ENCODE peak calls at places on chromosomes 1 and 21, in seven cellular contexts. One of them, this sample, is unnamed.
A peak's percentile ranks its signal among the peaks of the same experiment; 100 is the strongest.

GRCh38 chr1:167500283-167500860 is 18.0 kb downstream of the CD247 start:
- DNase-seq in COR-L47: no peak
- DNase-seq in epithelial cell of proximal tubule: no peak
- DNase-seq in stimulated activated CD8-positive, alpha-beta memory T cell treated with anti-CD3 and anti-CD28 coated beads, Interleukin-4, amount 100 ng/mL, for 1 hour: no peak
- DNase-seq in NCI-H1105 treated with DMSO at 0.1 percent for 48 hours: no peak
- DNase-seq in GM12892: no peak
- DNase-seq in psoas muscle: no peak
- DNase-seq in this sample: no peak

GRCh38 chr1:18305182-18305795 is 175.4 kb upstream of the KLHDC7A start:
- DNase-seq in GM12892: no peak
- DNase-seq in stimulated activated CD8-positive, alpha-beta memory T cell treated with anti-CD3 and anti-CD28 coated beads, Interleukin-4, amount 100 ng/mL, for 1 hour: no peak
- DNase-seq in epithelial cell of proximal tubule: no peak
- DNase-seq in NCI-H1105 treated with DMSO at 0.1 percent for 48 hours: no peak
- DNase-seq in COR-L47: no peak
- DNase-seq in psoas muscle: no peak
- DNase-seq in this sample: no peak

GRCh38 chr1:67355745-67356424 is 48.2 kb downstream of the IL12RB2 start:
- DNase-seq in GM12892: no peak
- DNase-seq in stimulated activated CD8-positive, alpha-beta memory T cell treated with anti-CD3 and anti-CD28 coated beads, Interleukin-4, amount 100 ng/mL, for 1 hour: no peak
- DNase-seq in psoas muscle: no peak
- DNase-seq in COR-L47: no peak
- DNase-seq in epithelial cell of proximal tubule: no peak
- DNase-seq in NCI-H1105 treated with DMSO at 0.1 percent for 48 hours: no peak
- DNase-seq in this sample: no peak

GRCh38 chr21:33308586-33309490 is 15.9 kb upstream of the IFNAR1 start:
- DNase-seq in stimulated activated CD8-positive, alpha-beta memory T cell treated with anti-CD3 and anti-CD28 coated beads, Interleukin-4, amount 100 ng/mL, for 1 hour: no peak
- DNase-seq in psoas muscle: no peak
- DNase-seq in COR-L47: peak; percentile 75
- DNase-seq in GM12892: no peak
- DNase-seq in NCI-H1105 treated with DMSO at 0.1 percent for 48 hours: peak; percentile 93
- DNase-seq in epithelial cell of proximal tubule: no peak
- DNase-seq in this sample: peak; percentile 94

GRCh38 chr1:234214129-234214910 is 158.9 kb upstream of the COA6 start:
- DNase-seq in epithelial cell of proximal tubule: no peak
- DNase-seq in psoas muscle: peak; percentile 63
- DNase-seq in GM12892: no peak
- DNase-seq in stimulated activated CD8-positive, alpha-beta memory T cell treated with anti-CD3 and anti-CD28 coated beads, Interleukin-4, amount 100 ng/mL, for 1 hour: no peak
- DNase-seq in COR-L47: peak; percentile 17
- DNase-seq in NCI-H1105 treated with DMSO at 0.1 percent for 48 hours: peak; percentile 16
- DNase-seq in this sample: no peak

GRCh38 chr1:10777749-10778574 is 18.5 kb downstream of the CASZ1 start:
- DNase-seq in NCI-H1105 treated with DMSO at 0.1 percent for 48 hours: no peak
- DNase-seq in stimulated activated CD8-positive, alpha-beta memory T cell treated with anti-CD3 and anti-CD28 coated beads, Interleukin-4, amount 100 ng/mL, for 1 hour: no peak
- DNase-seq in GM12892: no peak
- DNase-seq in epithelial cell of proximal tubule: no peak
- DNase-seq in psoas muscle: no peak
- DNase-seq in COR-L47: no peak
- DNase-seq in this sample: no peak

GRCh38 chr1:85179517-85179916 is 21.3 kb downstream of the SYDE2 start:
- DNase-seq in COR-L47: no peak
- DNase-seq in GM12892: no peak
- DNase-seq in stimulated activated CD8-positive, alpha-beta memory T cell treated with anti-CD3 and anti-CD28 coated beads, Interleukin-4, amount 100 ng/mL, for 1 hour: no peak
- DNase-seq in epithelial cell of proximal tubule: no peak
- DNase-seq in psoas muscle: no peak
- DNase-seq in NCI-H1105 treated with DMSO at 0.1 percent for 48 hours: no peak
- DNase-seq in this sample: no peak

GRCh38 chr1:177586429-177586828 is 383.4 kb downstream of the SEC16B start:
- DNase-seq in stimulated activated CD8-positive, alpha-beta memory T cell treated with anti-CD3 and anti-CD28 coated beads, Interleukin-4, amount 100 ng/mL, for 1 hour: no peak
- DNase-seq in psoas muscle: no peak
- DNase-seq in GM12892: no peak
- DNase-seq in NCI-H1105 treated with DMSO at 0.1 percent for 48 hours: no peak
- DNase-seq in epithelial cell of proximal tubule: peak; percentile 68
- DNase-seq in COR-L47: no peak
- DNase-seq in this sample: no peak

GRCh38 chr1:160767417-160768294 is 28.3 kb upstream of the LY9 start:
- DNase-seq in NCI-H1105 treated with DMSO at 0.1 percent for 48 hours: no peak
- DNase-seq in stimulated activated CD8-positive, alpha-beta memory T cell treated with anti-CD3 and anti-CD28 coated beads, Interleukin-4, amount 100 ng/mL, for 1 hour: no peak
- DNase-seq in COR-L47: no peak
- DNase-seq in epithelial cell of proximal tubule: no peak
- DNase-seq in psoas muscle: no peak
- DNase-seq in GM12892: no peak
- DNase-seq in this sample: no peak

GRCh38 chr1:51517361-51518032 is 1.6 kb downstream of the EPS15 start:
- DNase-seq in NCI-H1105 treated with DMSO at 0.1 percent for 48 hours: no peak
- DNase-seq in stimulated activated CD8-positive, alpha-beta memory T cell treated with anti-CD3 and anti-CD28 coated beads, Interleukin-4, amount 100 ng/mL, for 1 hour: no peak
- DNase-seq in GM12892: no peak
- DNase-seq in COR-L47: no peak
- DNase-seq in epithelial cell of proximal tubule: no peak
- DNase-seq in psoas muscle: no peak
- DNase-seq in this sample: no peak

GRCh38 chr1:8061210-8061609 is 35.1 kb upstream of the ERRFI1 start:
- DNase-seq in GM12892: no peak
- DNase-seq in NCI-H1105 treated with DMSO at 0.1 percent for 48 hours: no peak
- DNase-seq in COR-L47: no peak
- DNase-seq in epithelial cell of proximal tubule: peak; percentile 67
- DNase-seq in psoas muscle: no peak
- DNase-seq in stimulated activated CD8-positive, alpha-beta memory T cell treated with anti-CD3 and anti-CD28 coated beads, Interleukin-4, amount 100 ng/mL, for 1 hour: no peak
- DNase-seq in this sample: no peak

GRCh38 chr1:245856944-245857531 is 650.0 kb downstream of the SMYD3 start:
- DNase-seq in psoas muscle: no peak
- DNase-seq in epithelial cell of proximal tubule: no peak
- DNase-seq in GM12892: no peak
- DNase-seq in COR-L47: no peak
- DNase-seq in NCI-H1105 treated with DMSO at 0.1 percent for 48 hours: no peak
- DNase-seq in stimulated activated CD8-positive, alpha-beta memory T cell treated with anti-CD3 and anti-CD28 coated beads, Interleukin-4, amount 100 ng/mL, for 1 hour: no peak
- DNase-seq in this sample: no peak

GRCh38 chr1:64934115-64934880 is 32.1 kb downstream of the JAK1 start:
- DNase-seq in psoas muscle: peak; percentile 63
- DNase-seq in NCI-H1105 treated with DMSO at 0.1 percent for 48 hours: no peak
- DNase-seq in stimulated activated CD8-positive, alpha-beta memory T cell treated with anti-CD3 and anti-CD28 coated beads, Interleukin-4, amount 100 ng/mL, for 1 hour: no peak
- DNase-seq in COR-L47: no peak
- DNase-seq in GM12892: no peak
- DNase-seq in epithelial cell of proximal tubule: peak; percentile 61
- DNase-seq in this sample: no peak

GRCh38 chr1:12851779-12852178 is 3.3 kb upstream of the HNRNPCL1 start:
- DNase-seq in NCI-H1105 treated with DMSO at 0.1 percent for 48 hours: no peak
- DNase-seq in GM12892: no peak
- DNase-seq in COR-L47: no peak
- DNase-seq in epithelial cell of proximal tubule: peak; percentile 63
- DNase-seq in stimulated activated CD8-positive, alpha-beta memory T cell treated with anti-CD3 and anti-CD28 coated beads, Interleukin-4, amount 100 ng/mL, for 1 hour: no peak
- DNase-seq in psoas muscle: no peak
- DNase-seq in this sample: no peak

GRCh38 chr1:224433671-224434446 is 738 bp downstream of the WDR26 start:
- DNase-seq in GM12892: no peak
- DNase-seq in epithelial cell of proximal tubule: no peak
- DNase-seq in psoas muscle: peak; percentile 78
- DNase-seq in stimulated activated CD8-positive, alpha-beta memory T cell treated with anti-CD3 and anti-CD28 coated beads, Interleukin-4, amount 100 ng/mL, for 1 hour: no peak
- DNase-seq in NCI-H1105 treated with DMSO at 0.1 percent for 48 hours: no peak
- DNase-seq in COR-L47: no peak
- DNase-seq in this sample: no peak

GRCh38 chr1:15623435-15623834 is 6.2 kb downstream of the DDI2 start:
- DNase-seq in epithelial cell of proximal tubule: no peak
- DNase-seq in psoas muscle: no peak
- DNase-seq in COR-L47: no peak
- DNase-seq in GM12892: no peak
- DNase-seq in stimulated activated CD8-positive, alpha-beta memory T cell treated with anti-CD3 and anti-CD28 coated beads, Interleukin-4, amount 100 ng/mL, for 1 hour: no peak
- DNase-seq in NCI-H1105 treated with DMSO at 0.1 percent for 48 hours: no peak
- DNase-seq in this sample: no peak

GRCh38 chr1:221557024-221557423 is 184.9 kb downstream of the DUSP10 start:
- DNase-seq in epithelial cell of proximal tubule: no peak
- DNase-seq in stimulated activated CD8-positive, alpha-beta memory T cell treated with anti-CD3 and anti-CD28 coated beads, Interleukin-4, amount 100 ng/mL, for 1 hour: no peak
- DNase-seq in GM12892: no peak
- DNase-seq in NCI-H1105 treated with DMSO at 0.1 percent for 48 hours: no peak
- DNase-seq in psoas muscle: no peak
- DNase-seq in COR-L47: no peak
- DNase-seq in this sample: no peak

GRCh38 chr1:114113801-114114750 is 39.6 kb downstream of the SYT6 start:
- DNase-seq in stimulated activated CD8-positive, alpha-beta memory T cell treated with anti-CD3 and anti-CD28 coated beads, Interleukin-4, amount 100 ng/mL, for 1 hour: no peak
- DNase-seq in epithelial cell of proximal tubule: no peak
- DNase-seq in psoas muscle: no peak
- DNase-seq in NCI-H1105 treated with DMSO at 0.1 percent for 48 hours: no peak
- DNase-seq in COR-L47: no peak
- DNase-seq in GM12892: no peak
- DNase-seq in this sample: no peak

GRCh38 chr1:168243636-168244212 is 17.9 kb downstream of the SFT2D2 start:
- DNase-seq in NCI-H1105 treated with DMSO at 0.1 percent for 48 hours: no peak
- DNase-seq in stimulated activated CD8-positive, alpha-beta memory T cell treated with anti-CD3 and anti-CD28 coated beads, Interleukin-4, amount 100 ng/mL, for 1 hour: no peak
- DNase-seq in COR-L47: peak; percentile 6
- DNase-seq in GM12892: no peak
- DNase-seq in epithelial cell of proximal tubule: no peak
- DNase-seq in psoas muscle: no peak
- DNase-seq in this sample: no peak

GRCh38 chr21:16169810-16170209 is 440.0 kb downstream of the USP25 start:
- DNase-seq in NCI-H1105 treated with DMSO at 0.1 percent for 48 hours: no peak
- DNase-seq in GM12892: no peak
- DNase-seq in COR-L47: no peak
- DNase-seq in stimulated activated CD8-positive, alpha-beta memory T cell treated with anti-CD3 and anti-CD28 coated beads, Interleukin-4, amount 100 ng/mL, for 1 hour: no peak
- DNase-seq in psoas muscle: no peak
- DNase-seq in epithelial cell of proximal tubule: no peak
- DNase-seq in this sample: no peak

GRCh38 chr1:55682198-55682597 is 467.0 kb upstream of the USP24 start:
- DNase-seq in epithelial cell of proximal tubule: no peak
- DNase-seq in NCI-H1105 treated with DMSO at 0.1 percent for 48 hours: no peak
- DNase-seq in COR-L47: no peak
- DNase-seq in psoas muscle: no peak
- DNase-seq in GM12892: no peak
- DNase-seq in stimulated activated CD8-positive, alpha-beta memory T cell treated with anti-CD3 and anti-CD28 coated beads, Interleukin-4, amount 100 ng/mL, for 1 hour: no peak
- DNase-seq in this sample: no peak

GRCh38 chr1:5223266-5223665 is 568.9 kb downstream of the AJAP1 start:
- DNase-seq in stimulated activated CD8-positive, alpha-beta memory T cell treated with anti-CD3 and anti-CD28 coated beads, Interleukin-4, amount 100 ng/mL, for 1 hour: no peak
- DNase-seq in NCI-H1105 treated with DMSO at 0.1 percent for 48 hours: no peak
- DNase-seq in epithelial cell of proximal tubule: no peak
- DNase-seq in psoas muscle: no peak
- DNase-seq in COR-L47: no peak
- DNase-seq in GM12892: no peak
- DNase-seq in this sample: no peak

GRCh38 chr1:163162281-163162937 is 40.3 kb downstream of the RGS5 start:
- DNase-seq in GM12892: no peak
- DNase-seq in stimulated activated CD8-positive, alpha-beta memory T cell treated with anti-CD3 and anti-CD28 coated beads, Interleukin-4, amount 100 ng/mL, for 1 hour: no peak
- DNase-seq in epithelial cell of proximal tubule: no peak
- DNase-seq in psoas muscle: no peak
- DNase-seq in COR-L47: no peak
- DNase-seq in NCI-H1105 treated with DMSO at 0.1 percent for 48 hours: no peak
- DNase-seq in this sample: no peak

GRCh38 chr1:7117599-7118281 is 332.5 kb downstream of the CAMTA1 start:
- DNase-seq in NCI-H1105 treated with DMSO at 0.1 percent for 48 hours: no peak
- DNase-seq in epithelial cell of proximal tubule: peak; percentile 91
- DNase-seq in stimulated activated CD8-positive, alpha-beta memory T cell treated with anti-CD3 and anti-CD28 coated beads, Interleukin-4, amount 100 ng/mL, for 1 hour: no peak
- DNase-seq in COR-L47: no peak
- DNase-seq in psoas muscle: no peak
- DNase-seq in GM12892: no peak
- DNase-seq in this sample: peak; percentile 56

GRCh38 chr21:34771512-34772028 is 102.8 kb downstream of the CLIC6 start:
- DNase-seq in NCI-H1105 treated with DMSO at 0.1 percent for 48 hours: no peak
- DNase-seq in GM12892: no peak
- DNase-seq in psoas muscle: no peak
- DNase-seq in stimulated activated CD8-positive, alpha-beta memory T cell treated with anti-CD3 and anti-CD28 coated beads, Interleukin-4, amount 100 ng/mL, for 1 hour: no peak
- DNase-seq in epithelial cell of proximal tubule: peak; percentile 61
- DNase-seq in COR-L47: no peak
- DNase-seq in this sample: no peak